ENCODE peak calls at places on chromosome X, in ten cellular contexts. L is astrocyte of the cerebellum; S is epithelial cell of esophagus; U is OCI-LY7; X is suprapubic skin; M is GM06990; H is HCT116; F is BE2C; D is upper lobe of right lung; B is CD8-positive, alpha-beta T cell. A is an unnamed sample.
A peak's percentile ranks its signal among the peaks of the same experiment; 100 is the strongest.

GRCh38 chrX:100980608-100981497 is 11.3 kb downstream of the ARL13A start:
- DNase-seq in M (no peak), X (no peak), D (peak; percentile 68), B (no peak), H (peak; percentile 73), L (peak; percentile 23), U (no peak), F (peak; percentile 16), S (peak; percentile 65), A (peak; percentile 53)

GRCh38 chrX:57929373-57929772 is 19.1 kb upstream of the ZXDA start:
- DNase-seq in U (peak; percentile 44), B (no peak), M (no peak), X (no peak), H (peak; percentile 8), F (no peak), S (peak; percentile 44), D (no peak), L (no peak), A (no peak)

GRCh38 chrX:51899741-51900140 is 6.3 kb downstream of the MAGED1 start:
- DNase-seq in F (no peak), B (no peak), X (no peak), S (no peak), D (no peak), M (no peak), U (no peak), H (no peak), L (no peak), A (no peak)

GRCh38 chrX:108456971-108457477 is 17.4 kb downstream of the COL4A5 start:
- DNase-seq in U (no peak), D (no peak), M (no peak), L (no peak), H (no peak), S (no peak), F (no peak), X (no peak), B (no peak), A (no peak)

GRCh38 chrX:85980286-85980685 is 67.1 kb downstream of the CHM start:
- DNase-seq in X (no peak), U (no peak), D (no peak), F (no peak), M (no peak), H (no peak), L (no peak), S (no peak), B (no peak), A (no peak)

GRCh38 chrX:153609917-153610833 is 11.2 kb upstream of the CCNQ start:
- DNase-seq in D (peak; percentile 86), U (no peak), F (peak; percentile 87), M (peak; percentile 71), X (peak; percentile 80), S (peak; percentile 59), B (peak; percentile 77), H (peak; percentile 28), L (peak; percentile 23), A (peak; percentile 1)

GRCh38 chrX:155070663-155070974 is 317 bp downstream of the CMC4 start:
- DNase-seq in D (no peak), L (no peak), S (no peak), X (no peak), M (no peak), U (no peak), F (no peak), H (no peak), B (no peak), A (no peak)

GRCh38 chrX:150767045-150767395 is 73.8 kb downstream of the MTMR1 start:
- DNase-seq in M (no peak), F (no peak), H (no peak), X (no peak), B (no peak), D (no peak), S (no peak), U (no peak), L (no peak), A (no peak)

GRCh38 chrX:105226499-105226898 is 6.0 kb upstream of the TEX13A start:
- DNase-seq in H (no peak), M (no peak), F (no peak), S (no peak), U (no peak), D (no peak), B (no peak), L (no peak), X (no peak), A (no peak)

GRCh38 chrX:54172455-54172854 is 10.6 kb downstream of the FAM120C start:
- DNase-seq in D (no peak), L (no peak), B (no peak), F (no peak), U (no peak), X (no peak), H (no peak), S (peak; percentile 43), M (no peak), A (no peak)

GRCh38 chrX:29911673-29912072 is 303.7 kb upstream of the MAGEB2 start:
- DNase-seq in F (no peak), D (no peak), S (no peak), H (no peak), L (no peak), M (no peak), B (no peak), U (no peak), X (no peak), A (no peak)

DNA sequence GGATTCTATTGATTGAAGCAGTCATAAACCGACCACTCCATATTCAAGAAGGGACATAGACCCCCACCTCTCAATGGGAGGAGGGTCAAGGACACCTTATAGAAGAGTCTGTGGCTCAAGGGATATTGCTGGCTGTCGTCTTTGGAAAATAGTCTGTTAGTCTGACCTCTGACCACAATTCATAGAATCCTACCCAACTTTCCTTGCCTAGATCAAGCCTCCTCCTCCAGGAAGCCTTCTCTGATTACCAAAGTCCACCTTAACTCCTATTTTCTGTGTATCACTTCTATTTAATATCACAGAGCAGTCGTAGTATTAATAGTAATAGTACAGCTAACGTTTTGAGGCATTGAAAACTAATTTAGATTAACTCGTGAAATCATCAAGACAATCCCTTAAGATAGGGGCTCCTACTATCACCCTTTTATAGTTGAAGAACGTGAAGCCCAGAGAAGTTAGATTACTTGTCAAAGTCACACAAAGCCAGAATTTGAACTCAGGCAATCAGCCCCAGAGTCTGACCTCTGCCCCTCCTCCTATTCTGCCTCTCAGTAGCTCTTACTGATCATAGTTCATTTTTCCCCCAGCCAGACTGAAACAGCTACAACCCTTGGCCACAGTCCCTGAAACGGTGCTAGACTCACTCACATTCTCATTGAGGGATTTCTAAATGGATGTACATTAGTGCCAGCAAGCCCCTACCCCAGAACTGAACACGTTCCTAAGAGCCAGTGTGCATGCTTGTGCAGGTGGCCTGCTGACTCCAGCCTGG is 636.6 kb downstream of the MID1IP1 start:
- DNase-seq in H (no peak), B (no peak), S (no peak), F (no peak), M (no peak), U (no peak), L (no peak), X (no peak), D (no peak), A (no peak)
- TF ChIP-seq CTCF in H (no peak), B (no peak), S (no peak), F (no peak), M (no peak), U (no peak), L (no peak), X (no peak), D (no peak), A (no peak)

DNA sequence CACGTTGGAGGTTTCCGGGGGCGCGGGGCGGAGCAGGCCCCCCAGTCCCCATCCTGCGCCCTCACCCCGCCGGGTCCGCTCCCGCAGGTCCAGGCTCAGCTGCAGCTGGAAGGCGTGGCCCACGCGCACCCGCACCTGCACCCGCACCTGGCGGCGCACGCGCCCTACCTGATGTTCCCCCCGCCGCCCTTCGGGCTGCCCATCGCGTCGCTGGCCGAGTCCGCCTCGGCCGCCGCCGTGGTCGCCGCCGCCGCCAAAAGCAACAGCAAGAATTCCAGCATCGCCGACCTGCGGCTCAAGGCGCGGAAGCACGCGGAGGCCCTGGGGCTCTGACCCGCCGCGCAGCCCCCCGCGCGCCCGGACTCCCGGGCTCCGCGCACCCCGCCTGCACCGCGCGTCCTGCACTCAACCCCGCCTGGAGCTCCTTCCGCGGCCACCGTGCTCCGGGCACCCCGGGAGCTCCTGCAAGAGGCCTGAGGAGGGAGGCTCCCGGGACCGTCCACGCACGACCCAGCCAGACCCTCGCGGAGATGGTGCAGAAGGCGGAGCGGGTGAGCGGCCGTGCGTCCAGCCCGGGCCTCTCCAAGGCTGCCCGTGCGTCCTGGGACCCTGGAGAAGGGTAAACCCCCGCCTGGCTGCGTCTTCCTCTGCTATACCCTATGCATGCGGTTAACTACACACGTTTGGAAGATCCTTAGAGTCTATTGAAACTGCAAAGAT is 13.9 kb downstream of the SHOX start:
- DNase-seq in F (no peak), U (no peak), D (no peak), S (no peak), L (no peak), H (no peak), X (peak; percentile 71), M (no peak), B (no peak), A (no peak)
- H3K4me3 ChIP-seq in F (no peak overlapping the region), U (no peak overlapping the region), D (no peak overlapping the region), S (no peak overlapping the region), L (no peak overlapping the region), H (no peak overlapping the region), X (no peak overlapping the region), M (no peak overlapping the region), B (no peak overlapping the region), A (no peak overlapping the region)

DNA sequence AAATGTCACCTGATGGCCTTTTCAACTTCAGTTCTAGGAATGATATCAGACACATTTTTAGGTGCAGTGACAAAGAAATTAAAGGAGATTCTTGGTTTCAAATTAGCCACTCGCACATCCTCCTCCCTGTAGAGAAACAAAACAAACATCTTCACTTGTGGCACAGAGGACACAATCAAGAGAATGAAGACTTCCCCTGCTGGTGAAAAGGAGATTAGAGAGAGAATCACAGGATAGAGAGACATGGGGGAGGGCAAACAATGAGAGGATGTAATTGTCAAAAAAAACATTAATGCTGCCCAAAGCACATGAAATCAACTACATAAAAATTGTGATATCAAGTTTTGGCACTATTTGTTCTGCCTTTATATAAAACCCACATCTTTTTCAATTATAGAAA is 34.5 kb downstream of the ACE2 start:
- DNase-seq in F (no peak), D (no peak), X (no peak), U (no peak), H (no peak), M (no peak), B (no peak), L (no peak), S (no peak), A (no peak)
- TF ChIP-seq CTCF in F (peak; percentile 18), D (no peak), X (no peak), U (no peak), H (peak; percentile 11), M (peak; percentile 11), B (no peak), L (peak; percentile 24), S (peak; percentile 9), A (no peak)

DNA sequence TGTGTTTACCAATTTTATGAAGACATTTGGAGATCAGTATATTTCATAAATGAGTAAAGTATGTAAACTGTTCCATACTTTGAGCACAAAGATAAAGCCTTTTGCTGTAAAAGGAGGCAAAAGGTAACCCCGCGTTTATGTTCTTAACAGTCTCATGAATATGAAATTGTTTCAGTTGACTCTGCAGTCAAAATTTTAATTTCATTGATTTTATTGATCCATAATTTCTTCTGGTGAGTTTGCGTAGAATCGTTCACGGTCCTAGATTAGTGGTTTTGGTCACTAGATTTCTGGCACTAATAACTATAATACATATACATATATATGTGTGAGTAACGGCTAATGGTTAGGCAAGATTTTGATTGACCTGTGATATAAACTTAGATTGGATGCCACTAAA is 1.9 kb downstream of the FMR1 start:
- DNase-seq in U (no peak), L (no peak), S (no peak), D (no peak), H (no peak), M (no peak), X (no peak), B (no peak), F (no peak), A (no peak)
- H3K4me3 ChIP-seq in U (peak overlapping the region; percentile 96), L (peak overlapping the region; percentile 76), S (peak overlapping the region; percentile 64), D (peak overlapping the region; percentile 73), H (peak overlapping the region; percentile 71), M (peak overlapping the region; percentile 80), X (peak overlapping the region; percentile 71), B (peak overlapping the region; percentile 88), F (peak overlapping the region; percentile 80), A (peak overlapping the region; percentile 51)

A was measured in kidney epithelial cell.